ENCODE peak calls at places on chromosomes 7 and 10, in four cellular contexts. W, H, Y and B are unnamed samples.
A peak's percentile ranks its signal among the peaks of the same experiment; 100 is the strongest.

GRCh38 chr7:96997512-96998032 is 7.8 kb upstream of the DLX6 start:
- DNase-seq in W (no peak), H (no peak), Y (no peak), B (no peak)

GRCh38 chr7:142181966-142182365 is 70.4 kb downstream of the MGAM2 start:
- DNase-seq in W (no peak), H (no peak), Y (no peak), B (no peak)

GRCh38 chr10:8726087-8726486 is 671.6 kb downstream of the GATA3 start:
- DNase-seq in W (no peak), H (no peak), Y (no peak), B (no peak)

GRCh38 chr10:63462442-63462841 is 3.3 kb downstream of the JMJD1C start:
- DNase-seq in W (no peak), H (no peak), Y (no peak), B (no peak)

GRCh38 chr7:143042159-143042820 is 9.9 kb upstream of the OR6V1 start:
- DNase-seq in W (no peak), H (no peak), Y (no peak), B (no peak)

GRCh38 chr10:74925716-74926115 is 99.3 kb downstream of the KAT6B start:
- DNase-seq in W (no peak), H (no peak), Y (no peak), B (no peak)

GRCh38 chr7:1360521-1360971 is 98.7 kb downstream of the MICALL2 start:
- DNase-seq in W (no peak), H (no peak), Y (no peak), B (no peak)

GRCh38 chr10:11176746-11177145 is 159.1 kb downstream of the CELF2 start:
- DNase-seq in W (peak; percentile 24), H (no peak), Y (no peak), B (peak; percentile 49)

GRCh38 chr7:44977956-44978355 is 859 bp downstream of the MYO1G start:
- DNase-seq in W (no peak), H (peak; percentile 79), Y (no peak), B (no peak)

GRCh38 chr7:1321411-1322239 is 89.0 kb downstream of the UNCX start:
- DNase-seq in W (no peak), H (no peak), Y (no peak), B (no peak)

GRCh38 chr7:124762611-124763143 is 2.9 kb downstream of the GPR37 start:
- DNase-seq in W (no peak), H (no peak), Y (peak; percentile 22), B (no peak)

GRCh38 chr7:28245108-28245868 is 64.7 kb upstream of the JAZF1 start:
- DNase-seq in W (no peak), H (no peak), Y (no peak), B (no peak)

GRCh38 chr7:71077743-71078476 is 54.0 kb upstream of the GALNT17 start:
- DNase-seq in W (no peak), H (no peak), Y (no peak), B (no peak)

GRCh38 chr10:852386-852785 is 79.1 kb downstream of the LARP4B start:
- DNase-seq in W (no peak), H (no peak), Y (no peak), B (no peak)

GRCh38 chr10:61545170-61545569 is 92.0 kb upstream of the TMEM26 start:
- DNase-seq in W (no peak), H (no peak), Y (no peak), B (no peak)

GRCh38 chr7:158484801-158485531 is 102.7 kb downstream of the PTPRN2 start:
- DNase-seq in W (no peak), H (no peak), Y (no peak), B (no peak)

GRCh38 chr7:33716581-33717477 is 188.5 kb upstream of the BMPER start:
- DNase-seq in W (no peak), H (no peak), Y (no peak), B (no peak)

GRCh38 chr10:97788552-97789442 is 17.0 kb upstream of the SFRP5 start:
- DNase-seq in W (no peak), H (no peak), Y (no peak), B (no peak)

GRCh38 chr10:22433875-22434274 is 88.6 kb downstream of the SPAG6 start:
- DNase-seq in W (no peak), H (no peak), Y (no peak), B (no peak)

GRCh38 chr10:103096130-103096529 is 96.9 kb downstream of the NT5C2 start:
- DNase-seq in W (no peak), H (no peak), Y (no peak), B (no peak)

GRCh38 chr7:100642534-100642907 is 1.2 kb upstream of the TFR2 start:
- DNase-seq in W (no peak), H (no peak), Y (no peak), B (no peak)

GRCh38 chr10:80205478-80206276 is at the start of gene ANXA11:
- DNase-seq in W (peak; percentile 81), H (peak; percentile 91), Y (peak; percentile 41), B (no peak)